ENCODE peak calls at places on chromosomes 4 and X, in five cellular contexts. N, V, B, I and J are unnamed samples.

GRCh38 chrX:134537179-134537945 is 77.4 kb downstream of the HPRT1 start:
- DNase-seq in N (peak; percentile 31), V (no peak), B (no peak), I (peak; percentile 71), J (peak; percentile 72)

GRCh38 chr4:98939892-98940298 is 11.0 kb upstream of the EIF4E start:
- DNase-seq in N (peak; percentile 75), V (no peak), B (peak; percentile 42), I (peak; percentile 44), J (peak; percentile 80)

GRCh38 chr4:125112536-125112935 is 202.2 kb upstream of the FAT4 start:
- DNase-seq in N (no peak), V (no peak), B (no peak), I (no peak), J (no peak)

GRCh38 chr4:142656178-142656577 is 189.9 kb downstream of the INPP4B start:
- DNase-seq in N (peak; percentile 13), V (no peak), B (no peak), I (no peak), J (no peak)

GRCh38 chrX:153879741-153880439 is 6.1 kb downstream of the L1CAM start:
- DNase-seq in N (no peak), V (no peak), B (no peak), I (no peak), J (no peak)

GRCh38 chrX:9144643-9145290 is 110.8 kb upstream of the FAM9B start:
- DNase-seq in N (no peak), V (no peak), B (no peak), I (no peak), J (no peak)

GRCh38 chr4:123109129-123109528 is 186.7 kb upstream of the NUDT6 start:
- DNase-seq in N (no peak), V (no peak), B (no peak), I (no peak), J (no peak)

GRCh38 chrX:63761639-63762038 is 23.4 kb downstream of the ARHGEF9 start:
- DNase-seq in N (no peak), V (peak; percentile 34), B (no peak), I (no peak), J (no peak)

GRCh38 chr4:147782087-147782781 is 50.3 kb downstream of the ARHGAP10 start:
- DNase-seq in N (peak; percentile 22), V (no peak), B (no peak), I (no peak), J (peak; percentile 70)

GRCh38 chr4:2333356-2333841 is 71.5 kb upstream of the MXD4 start:
- DNase-seq in N (no peak), V (peak; percentile 16), B (peak; percentile 26), I (no peak), J (no peak)

GRCh38 chr4:129429566-129430339 is 333.8 kb downstream of the C4orf33 start:
- DNase-seq in N (no peak), V (no peak), B (no peak), I (no peak), J (no peak)

GRCh38 chrX:68163446-68163845 is 269.8 kb downstream of the OPHN1 start:
- DNase-seq in N (no peak), V (no peak), B (no peak), I (no peak), J (peak; percentile 35)

GRCh38 chr4:182837831-182838230 is 79.4 kb downstream of the DCTD start:
- DNase-seq in N (no peak), V (no peak), B (no peak), I (no peak), J (no peak)

GRCh38 chrX:88735835-88736234 is 11.2 kb upstream of the CPXCR1 start:
- DNase-seq in N (no peak), V (no peak), B (no peak), I (no peak), J (no peak)

GRCh38 chrX:123274796-123275195 is 90.7 kb downstream of the GRIA3 start:
- DNase-seq in N (no peak), V (no peak), B (no peak), I (no peak), J (no peak)

GRCh38 chr4:113823291-113823659 is 61.7 kb upstream of the CAMK2D start:
- DNase-seq in N (no peak), V (peak; percentile 85), B (no peak), I (no peak), J (peak; percentile 43)

GRCh38 chrX:134885336-134886016 is 105.3 kb upstream of the SMIM10 start:
- DNase-seq in N (peak; percentile 89), V (no peak), B (no peak), I (no peak), J (no peak)

GRCh38 chr4:158129649-158130048 is 43.2 kb downstream of the GASK1B start:
- DNase-seq in N (no peak), V (no peak), B (no peak), I (no peak), J (no peak)

DNA sequence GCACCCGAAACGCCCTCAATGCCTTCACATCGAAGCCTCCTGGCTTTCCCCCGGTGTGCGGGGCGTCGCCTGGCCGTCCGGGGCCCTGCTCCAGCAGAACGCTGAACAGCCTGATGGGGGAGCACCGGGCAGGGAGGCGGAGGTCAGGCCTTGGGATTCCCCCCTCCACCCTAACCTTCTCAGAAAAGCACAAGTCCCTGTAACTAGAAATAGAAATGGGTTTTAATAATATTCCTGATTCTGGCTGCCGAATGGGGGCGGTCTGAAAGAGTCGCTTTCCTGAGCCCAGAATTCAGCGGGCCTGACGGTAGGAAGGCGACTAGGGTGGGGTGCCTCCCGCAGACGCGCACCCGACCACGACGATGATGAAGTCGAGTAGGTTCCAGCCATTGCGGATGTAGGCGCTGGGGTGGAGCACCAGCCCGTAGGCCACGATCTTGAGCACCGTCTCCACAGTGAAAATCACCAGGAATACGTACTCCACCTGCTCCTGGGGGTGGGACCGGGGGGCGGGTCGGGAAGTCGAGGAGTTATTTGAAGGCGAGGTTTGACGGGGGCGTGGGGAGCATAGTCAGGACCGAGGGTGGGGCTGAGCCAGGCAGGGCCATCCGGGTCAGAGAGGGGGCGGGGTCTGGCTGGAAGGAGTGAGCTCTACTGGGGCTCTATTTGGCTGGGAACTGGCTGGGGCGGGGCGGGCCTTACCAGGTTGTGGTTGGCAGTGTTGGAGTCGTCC is 2.5 kb downstream of the CACNA1F start:
- DNase-seq in N (no peak), V (no peak), B (no peak), I (no peak), J (no peak)
- TF ChIP-seq RAD21 in N (no peak), V (no peak), B (no peak), I (no peak), J (no peak)

GRCh38 chrX:13808293-13808692 is 8.6 kb downstream of the GPM6B start:
- DNase-seq in N (no peak), V (no peak), B (no peak), I (no peak), J (no peak)
- TF ChIP-seq RAD21 in N (no peak), V (no peak), B (no peak), I (no peak), J (no peak)

GRCh38 chr4:108685036-108685686 is 34.8 kb downstream of the OSTC start:
- DNase-seq in N (no peak), V (no peak), B (no peak), I (no peak), J (no peak)

GRCh38 chr4:108681321-108681809 is 31.0 kb downstream of the OSTC start:
- DNase-seq in N (no peak), V (no peak), B (no peak), I (no peak), J (no peak)

GRCh38 chr4:108683479-108683878 is 33.1 kb downstream of the OSTC start:
- DNase-seq in N (peak; percentile 15), V (no peak), B (peak; percentile 8), I (peak; percentile 2), J (peak; percentile 41)
- TF ChIP-seq RAD21 in N (peak; percentile 53), V (peak; percentile 39), B (peak; percentile 63), I (peak; percentile 26), J (peak; percentile 35)

GRCh38 chr4:7747556-7747955 is 192.1 kb downstream of the AFAP1 start:
- DNase-seq in N (no peak), V (no peak), B (no peak), I (no peak), J (no peak)
- TF ChIP-seq RAD21 in N (no peak), V (no peak), B (no peak), I (no peak), J (no peak)

DNA sequence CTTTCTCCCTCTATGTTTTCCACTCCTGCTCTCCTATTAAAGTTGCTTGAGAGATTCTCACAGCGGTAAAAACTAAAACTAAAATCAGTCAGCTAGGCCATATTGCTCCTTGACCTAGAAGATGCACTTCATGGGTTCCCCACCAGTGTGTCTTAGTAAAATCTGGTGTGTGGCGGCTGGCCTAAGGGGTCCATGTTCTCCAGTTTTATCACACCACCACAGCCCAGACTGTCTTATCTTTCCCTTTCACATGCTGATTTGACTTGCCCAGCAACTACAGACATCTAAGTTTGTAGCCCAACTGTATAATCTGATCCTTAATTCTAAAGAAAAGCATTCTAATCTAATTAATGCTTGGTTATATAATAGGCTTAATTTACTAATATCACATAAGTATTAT is 68.0 kb downstream of the ATP8A1 start:
- DNase-seq in N (no peak), V (no peak), B (peak; percentile 36), I (no peak), J (no peak)
- TF ChIP-seq RAD21 in N (no peak), V (no peak), B (no peak), I (no peak), J (no peak)

GRCh38 chr4:16227462-16227868 is 1.2 kb upstream of the TAPT1 start:
- DNase-seq in N (no peak), V (no peak), B (peak; percentile 17), I (no peak), J (peak; percentile 30)
- TF ChIP-seq RAD21 in N (no peak), V (no peak), B (no peak), I (no peak), J (no peak)

GRCh38 chr4:56689231-56689630 is 8.1 kb upstream of the HOPX start:
- DNase-seq in N (no peak), V (no peak), B (no peak), I (no peak), J (no peak)
- TF ChIP-seq RAD21 in N (no peak), V (no peak), B (no peak), I (no peak), J (no peak)

DNA sequence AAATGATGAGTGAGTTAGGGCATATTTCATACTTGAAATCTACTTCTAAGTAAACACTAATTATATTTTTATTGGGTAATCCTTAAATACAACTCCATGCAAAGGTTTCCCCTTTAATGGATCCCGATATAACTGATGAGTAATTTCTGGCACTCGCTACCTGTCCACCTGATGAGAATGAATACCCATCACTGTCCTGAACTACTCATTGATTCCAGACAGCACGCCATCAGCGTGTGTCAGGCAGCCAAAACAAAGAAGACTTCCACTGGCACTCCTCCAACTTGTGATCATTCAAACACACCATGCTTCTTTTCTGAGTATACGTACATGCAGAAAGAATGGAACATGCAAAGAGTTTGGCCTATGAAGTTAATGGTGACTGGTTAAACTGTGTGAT is 69.4 kb downstream of the HCCS start:
- DNase-seq in N (no peak), V (no peak), B (no peak), I (no peak), J (no peak)
- TF ChIP-seq RAD21 in N (no peak), V (no peak), B (no peak), I (no peak), J (no peak)

GRCh38 chr4:26385690-26386089 is 64.9 kb downstream of the RBPJ start:
- DNase-seq in N (no peak), V (no peak), B (no peak), I (no peak), J (no peak)
- TF ChIP-seq RAD21 in N (no peak), V (no peak), B (no peak), I (no peak), J (no peak)